ENCODE peak calls at places on chromosomes 12 and 14, in nine cellular contexts. One of them, this sample, is unnamed.

GRCh38 chr12:25590021-25590721 is 37.1 kb upstream of the LMNTD1 start:
- DNase-seq in GM23338: no peak
- DNase-seq in HepG2: no peak
- DNase-seq in sigmoid colon: no peak
- DNase-seq in HCT116: no peak
- DNase-seq in HL-60: no peak
- DNase-seq in stomach: no peak
- DNase-seq in spleen: no peak
- DNase-seq in esophagus muscularis mucosa: no peak
- DNase-seq in this sample: no peak

GRCh38 chr12:81492131-81492720 is 266.9 kb downstream of the PPFIA2 start:
- DNase-seq in GM23338: no peak
- DNase-seq in HepG2: no peak
- DNase-seq in sigmoid colon: no peak
- DNase-seq in HCT116: no peak
- DNase-seq in HL-60: no peak
- DNase-seq in stomach: no peak
- DNase-seq in spleen: no peak
- DNase-seq in esophagus muscularis mucosa: no peak
- DNase-seq in this sample: no peak

GRCh38 chr14:68792830-68793733 is at the start of gene ZFP36L1:
- DNase-seq in GM23338: peak; percentile 98
- DNase-seq in HepG2: peak; percentile 89
- DNase-seq in sigmoid colon: peak; percentile 98
- DNase-seq in HCT116: peak; percentile 95
- DNase-seq in HL-60: peak; percentile 9
- DNase-seq in stomach: peak; percentile 92
- DNase-seq in spleen: peak; percentile 98
- DNase-seq in esophagus muscularis mucosa: peak; percentile 99
- DNase-seq in this sample: peak; percentile 97

GRCh38 chr12:3142386-3142785 is 65.2 kb downstream of the TSPAN9 start:
- DNase-seq in GM23338: no peak
- DNase-seq in HepG2: no peak
- DNase-seq in sigmoid colon: no peak
- DNase-seq in HCT116: no peak
- DNase-seq in HL-60: no peak
- DNase-seq in stomach: no peak
- DNase-seq in spleen: no peak
- DNase-seq in esophagus muscularis mucosa: no peak
- DNase-seq in this sample: no peak

GRCh38 chr12:127191124-127191523 is 1075.8 kb upstream of the TMEM132C start:
- DNase-seq in GM23338: no peak
- DNase-seq in HepG2: no peak
- DNase-seq in sigmoid colon: no peak
- DNase-seq in HCT116: no peak
- DNase-seq in HL-60: no peak
- DNase-seq in stomach: no peak
- DNase-seq in spleen: no peak
- DNase-seq in esophagus muscularis mucosa: no peak
- DNase-seq in this sample: no peak

GRCh38 chr12:109098671-109099070 is 1.3 kb downstream of the UNG start:
- DNase-seq in GM23338: no peak
- DNase-seq in HepG2: no peak
- DNase-seq in sigmoid colon: no peak
- DNase-seq in HCT116: no peak
- DNase-seq in HL-60: no peak
- DNase-seq in stomach: no peak
- DNase-seq in spleen: no peak
- DNase-seq in esophagus muscularis mucosa: no peak
- DNase-seq in this sample: no peak

GRCh38 chr14:89551432-89551831 is 134.4 kb upstream of the FOXN3 start:
- DNase-seq in GM23338: no peak
- DNase-seq in HepG2: no peak
- DNase-seq in sigmoid colon: no peak
- DNase-seq in HCT116: no peak
- DNase-seq in HL-60: no peak
- DNase-seq in stomach: no peak
- DNase-seq in spleen: no peak
- DNase-seq in esophagus muscularis mucosa: no peak
- DNase-seq in this sample: no peak

GRCh38 chr14:52473557-52473956 is 78.7 kb downstream of the TXNDC16 start:
- DNase-seq in GM23338: peak; percentile 38
- DNase-seq in HepG2: peak; percentile 44
- DNase-seq in sigmoid colon: no peak
- DNase-seq in HCT116: peak; percentile 28
- DNase-seq in HL-60: no peak
- DNase-seq in stomach: no peak
- DNase-seq in spleen: no peak
- DNase-seq in esophagus muscularis mucosa: no peak
- DNase-seq in this sample: no peak

GRCh38 chr14:76961631-76962302 is 66.7 kb downstream of the IRF2BPL start:
- DNase-seq in GM23338: peak; percentile 100
- DNase-seq in HepG2: peak; percentile 94
- DNase-seq in sigmoid colon: peak; percentile 94
- DNase-seq in HCT116: peak; percentile 98
- DNase-seq in HL-60: peak; percentile 86
- DNase-seq in stomach: peak; percentile 77
- DNase-seq in spleen: peak; percentile 97
- DNase-seq in esophagus muscularis mucosa: peak; percentile 95
- DNase-seq in this sample: peak; percentile 91

GRCh38 chr14:101772770-101773169 is 11.3 kb downstream of the PPP2R5C start:
- DNase-seq in GM23338: no peak
- DNase-seq in HepG2: peak; percentile 24
- DNase-seq in sigmoid colon: no peak
- DNase-seq in HCT116: no peak
- DNase-seq in HL-60: no peak
- DNase-seq in stomach: no peak
- DNase-seq in spleen: no peak
- DNase-seq in esophagus muscularis mucosa: no peak
- DNase-seq in this sample: no peak

GRCh38 chr12:68812553-68813241 is 4.7 kb downstream of the MDM2 start:
- DNase-seq in GM23338: no peak
- DNase-seq in HepG2: no peak
- DNase-seq in sigmoid colon: peak; percentile 18
- DNase-seq in HCT116: no peak
- DNase-seq in HL-60: no peak
- DNase-seq in stomach: no peak
- DNase-seq in spleen: no peak
- DNase-seq in esophagus muscularis mucosa: no peak
- DNase-seq in this sample: no peak

GRCh38 chr12:9346866-9347327 is 138.7 kb upstream of the PZP start:
- DNase-seq in GM23338: no peak
- DNase-seq in HepG2: no peak
- DNase-seq in sigmoid colon: no peak
- DNase-seq in HCT116: no peak
- DNase-seq in HL-60: peak; percentile 87
- DNase-seq in stomach: no peak
- DNase-seq in spleen: no peak
- DNase-seq in esophagus muscularis mucosa: no peak
- DNase-seq in this sample: no peak

GRCh38 chr12:9347328-9348127 is 139.3 kb upstream of the PZP start:
- DNase-seq in GM23338: no peak
- DNase-seq in HepG2: no peak
- DNase-seq in sigmoid colon: no peak
- DNase-seq in HCT116: peak; percentile 10
- DNase-seq in HL-60: peak; percentile 88
- DNase-seq in stomach: no peak
- DNase-seq in spleen: no peak
- DNase-seq in esophagus muscularis mucosa: no peak
- DNase-seq in this sample: no peak

GRCh38 chr12:9351136-9351535 is 142.9 kb upstream of the PZP start:
- DNase-seq in GM23338: no peak
- DNase-seq in HepG2: no peak
- DNase-seq in sigmoid colon: no peak
- DNase-seq in HCT116: no peak
- DNase-seq in HL-60: no peak
- DNase-seq in stomach: no peak
- DNase-seq in spleen: no peak
- DNase-seq in esophagus muscularis mucosa: no peak
- DNase-seq in this sample: no peak

GRCh38 chr12:9348906-9349518 is 140.8 kb upstream of the PZP start:
- DNase-seq in GM23338: no peak
- DNase-seq in HepG2: no peak
- DNase-seq in sigmoid colon: no peak
- DNase-seq in HCT116: no peak
- DNase-seq in HL-60: no peak
- DNase-seq in stomach: no peak
- DNase-seq in spleen: no peak
- DNase-seq in esophagus muscularis mucosa: no peak
- DNase-seq in this sample: no peak

DNA sequence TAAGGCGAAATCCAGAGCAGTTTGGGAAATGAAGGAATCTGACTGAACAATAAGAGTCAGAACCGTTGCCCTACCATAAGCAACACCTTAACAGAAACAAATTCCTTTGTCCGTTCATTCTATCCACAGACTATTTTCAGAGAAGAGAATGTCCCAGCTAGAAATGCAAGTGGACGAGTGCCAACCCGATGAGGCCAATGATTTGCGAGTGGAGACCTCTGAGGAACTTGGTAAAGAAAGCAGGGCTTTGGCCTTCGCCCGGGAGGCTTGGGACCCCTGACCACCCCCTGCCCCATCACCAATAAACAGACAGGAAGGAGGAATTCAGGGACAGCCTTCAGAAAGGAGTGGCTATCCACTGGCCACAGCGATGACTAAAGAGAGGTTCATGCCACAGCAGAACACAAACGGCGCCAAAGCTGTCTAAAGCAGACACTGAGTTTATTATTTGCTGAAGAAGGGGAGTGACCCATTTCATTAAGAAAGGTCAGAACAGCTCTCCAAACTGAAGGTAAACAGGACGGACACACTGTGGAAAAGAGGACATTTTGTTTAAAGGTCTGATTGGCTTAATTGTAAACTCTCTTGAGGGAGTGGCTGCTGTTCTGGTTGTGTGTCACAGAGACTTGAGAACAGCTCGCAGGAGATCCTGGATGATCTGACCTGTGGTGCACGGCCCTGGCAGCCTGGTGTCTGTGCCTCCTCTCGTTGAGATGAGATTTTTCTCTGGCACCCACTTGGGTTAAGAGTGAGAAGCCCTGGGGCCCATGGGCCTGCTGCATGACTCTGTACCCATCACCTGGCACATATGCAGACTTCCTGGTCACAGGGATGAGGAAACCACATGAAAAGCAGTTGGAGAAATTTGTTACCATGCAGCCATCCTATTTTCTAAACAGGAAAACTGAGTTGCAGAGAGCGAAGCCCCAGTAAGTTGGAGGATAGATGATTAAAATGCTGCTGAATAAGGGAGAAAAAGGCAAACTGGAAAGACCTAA is 142.0 kb upstream of the PZP start:
- DNase-seq in GM23338: no peak
- DNase-seq in HepG2: peak; percentile 69
- DNase-seq in sigmoid colon: no peak
- DNase-seq in HCT116: no peak
- DNase-seq in HL-60: peak; percentile 39
- DNase-seq in stomach: no peak
- DNase-seq in spleen: no peak
- DNase-seq in esophagus muscularis mucosa: no peak
- DNase-seq in this sample: no peak
- H3K27ac ChIP-seq in GM23338: no peak overlapping the region
- H3K27ac ChIP-seq in HepG2: peak overlapping the region; percentile 53
- H3K27ac ChIP-seq in sigmoid colon: peak overlapping the region; percentile 65
- H3K27ac ChIP-seq in HCT116: no peak overlapping the region
- H3K27ac ChIP-seq in HL-60: peak overlapping the region; percentile 64
- H3K27ac ChIP-seq in stomach: no peak overlapping the region
- H3K27ac ChIP-seq in spleen: no peak overlapping the region
- H3K27ac ChIP-seq in esophagus muscularis mucosa: peak overlapping the region; percentile 71
- H3K27ac ChIP-seq in this sample: no peak overlapping the region

GRCh38 chr12:46218509-46219095 is 50.2 kb downstream of the SLC38A1 start:
- DNase-seq in GM23338: no peak
- DNase-seq in HepG2: no peak
- DNase-seq in sigmoid colon: no peak
- DNase-seq in HCT116: no peak
- DNase-seq in HL-60: peak; percentile 43
- DNase-seq in stomach: no peak
- DNase-seq in spleen: no peak
- DNase-seq in esophagus muscularis mucosa: no peak
- DNase-seq in this sample: no peak

GRCh38 chr12:46217686-46218508 is 50.9 kb downstream of the SLC38A1 start:
- DNase-seq in GM23338: no peak
- DNase-seq in HepG2: no peak
- DNase-seq in sigmoid colon: no peak
- DNase-seq in HCT116: no peak
- DNase-seq in HL-60: peak; percentile 93
- DNase-seq in stomach: peak; percentile 34
- DNase-seq in spleen: no peak
- DNase-seq in esophagus muscularis mucosa: no peak
- DNase-seq in this sample: no peak

GRCh38 chr12:46221255-46222128 is 47.4 kb downstream of the SLC38A1 start:
- DNase-seq in GM23338: no peak
- DNase-seq in HepG2: no peak
- DNase-seq in sigmoid colon: no peak
- DNase-seq in HCT116: no peak
- DNase-seq in HL-60: no peak
- DNase-seq in stomach: no peak
- DNase-seq in spleen: no peak
- DNase-seq in esophagus muscularis mucosa: no peak
- DNase-seq in this sample: no peak

GRCh38 chr12:46219147-46219891 is 49.5 kb downstream of the SLC38A1 start:
- DNase-seq in GM23338: no peak
- DNase-seq in HepG2: no peak
- DNase-seq in sigmoid colon: no peak
- DNase-seq in HCT116: no peak
- DNase-seq in HL-60: no peak
- DNase-seq in stomach: no peak
- DNase-seq in spleen: no peak
- DNase-seq in esophagus muscularis mucosa: no peak
- DNase-seq in this sample: no peak

GRCh38 chr12:46219892-46220655 is 48.8 kb downstream of the SLC38A1 start:
- DNase-seq in GM23338: no peak
- DNase-seq in HepG2: peak; percentile 30
- DNase-seq in sigmoid colon: no peak
- DNase-seq in HCT116: peak; percentile 68
- DNase-seq in HL-60: peak; percentile 25
- DNase-seq in stomach: no peak
- DNase-seq in spleen: no peak
- DNase-seq in esophagus muscularis mucosa: no peak
- DNase-seq in this sample: no peak
- TF ChIP-seq POLR2AphosphoS5 in GM23338: no peak
- TF ChIP-seq POLR2AphosphoS5 in HepG2: no peak
- TF ChIP-seq POLR2AphosphoS5 in sigmoid colon: no peak
- TF ChIP-seq POLR2AphosphoS5 in HCT116: no peak
- TF ChIP-seq POLR2AphosphoS5 in HL-60: no peak
- TF ChIP-seq POLR2AphosphoS5 in stomach: no peak
- TF ChIP-seq POLR2AphosphoS5 in spleen: peak; percentile 46
- TF ChIP-seq POLR2AphosphoS5 in esophagus muscularis mucosa: no peak
- TF ChIP-seq POLR2AphosphoS5 in this sample: no peak

GRCh38 chr12:49683604-49684309 is 23.4 kb downstream of the FMNL3 start:
- DNase-seq in GM23338: no peak
- DNase-seq in HepG2: no peak
- DNase-seq in sigmoid colon: no peak
- DNase-seq in HCT116: no peak
- DNase-seq in HL-60: no peak
- DNase-seq in stomach: no peak
- DNase-seq in spleen: no peak
- DNase-seq in esophagus muscularis mucosa: no peak
- DNase-seq in this sample: no peak
- H3K27ac ChIP-seq in GM23338: peak overlapping the region; percentile 56
- H3K27ac ChIP-seq in HepG2: no peak overlapping the region
- H3K27ac ChIP-seq in sigmoid colon: no peak overlapping the region
- H3K27ac ChIP-seq in HCT116: no peak overlapping the region
- H3K27ac ChIP-seq in HL-60: no peak overlapping the region
- H3K27ac ChIP-seq in stomach: no peak overlapping the region
- H3K27ac ChIP-seq in spleen: no peak overlapping the region
- H3K27ac ChIP-seq in esophagus muscularis mucosa: no peak overlapping the region
- H3K27ac ChIP-seq in this sample: no peak overlapping the region

GRCh38 chr12:132955933-132956725 is at the start of gene ZNF605:
- DNase-seq in GM23338: peak; percentile 97
- DNase-seq in HepG2: peak; percentile 79
- DNase-seq in sigmoid colon: peak; percentile 93
- DNase-seq in HCT116: no peak
- DNase-seq in HL-60: peak; percentile 87
- DNase-seq in stomach: peak; percentile 87
- DNase-seq in spleen: peak; percentile 95
- DNase-seq in esophagus muscularis mucosa: peak; percentile 95
- DNase-seq in this sample: peak; percentile 92
- TF ChIP-seq POLR2AphosphoS5 in GM23338: peak; percentile 49
- TF ChIP-seq POLR2AphosphoS5 in HepG2: no peak
- TF ChIP-seq POLR2AphosphoS5 in sigmoid colon: peak; percentile 68
- TF ChIP-seq POLR2AphosphoS5 in HCT116: no peak
- TF ChIP-seq POLR2AphosphoS5 in HL-60: no peak
- TF ChIP-seq POLR2AphosphoS5 in stomach: peak; percentile 78
- TF ChIP-seq POLR2AphosphoS5 in spleen: peak; percentile 89
- TF ChIP-seq POLR2AphosphoS5 in esophagus muscularis mucosa: peak; percentile 76
- TF ChIP-seq POLR2AphosphoS5 in this sample: no peak

This sample was measured in suprapubic skin.